ENCODE peak calls at places on chromosomes 16 and 17, in eight cellular contexts. Q is vagina, B is Peyer's patch, P is type B pancreatic cell, Y is RWPE2, T is stomach, Z is mesothelial cell of epicardium, L is progenitor cell of endocrine pancreas. U is an unnamed sample.

GRCh38 chr16:12639044-12639443 is 164.6 kb downstream of the CPPED1 start:
- DNase-seq in Q (peak), P (no peak), B (no peak), T (no peak), Z (no peak), Y (no peak), L (no peak), U (no peak)

GRCh38 chr17:82846061-82846691 is 6.4 kb upstream of the ZNF750 start:
- DNase-seq in B (no peak), T (no peak), Q (no peak), Z (no peak), Y (peak), L (no peak), P (no peak), U (no peak)

GRCh38 chr17:18356624-18357023 is 6.7 kb downstream of the SHMT1 start:
- DNase-seq in P (no peak), Y (no peak), Z (no peak), L (no peak), B (no peak), Q (no peak), T (no peak), U (no peak)

GRCh38 chr17:77693301-77693700 is 265.2 kb upstream of the TNRC6C start:
- DNase-seq in B (no peak), T (no peak), Y (no peak), L (no peak), P (peak), Q (no peak), Z (peak), U (no peak)

GRCh38 chr17:44382917-44383316 is 6.5 kb downstream of the ITGA2B start:
- DNase-seq in Y (no peak), Z (no peak), L (no peak), P (no peak), B (no peak), T (no peak), Q (no peak), U (no peak)

GRCh38 chr16:85234310-85235235 is 122.3 kb upstream of the CIBAR2 start:
- DNase-seq in Q (no peak), B (no peak), P (peak), Z (peak), L (peak), Y (no peak), T (peak), U (peak)

GRCh38 chr16:5459863-5460262 is 362.3 kb upstream of the EEF2KMT start:
- DNase-seq in B (no peak), Q (no peak), P (no peak), Y (no peak), Z (no peak), L (no peak), T (no peak), U (no peak)

GRCh38 chr17:81241648-81242420 is 2.7 kb downstream of the NDUFAF8 start:
- DNase-seq in B (peak), P (no peak), Y (no peak), Z (peak), Q (no peak), L (peak), T (peak), U (peak)

GRCh38 chr17:3669548-3669947 is 936 bp downstream of the EMC6 start:
- DNase-seq in L (no peak), Z (no peak), T (no peak), P (no peak), B (no peak), Q (no peak), Y (no peak), U (no peak)

GRCh38 chr16:18969855-18970240 is 13.9 kb upstream of the TMC7 start:
- DNase-seq in Q (no peak), L (no peak), P (no peak), B (no peak), T (no peak), Y (no peak), Z (no peak), U (no peak)

GRCh38 chr17:44384823-44385286 is 4.6 kb downstream of the ITGA2B start:
- DNase-seq in T (no peak), Y (no peak), B (no peak), Q (no peak), L (no peak), P (no peak), Z (no peak), U (no peak)

GRCh38 chr17:7886227-7887037 is 2.2 kb upstream of the CHD3 start:
- DNase-seq in T (peak), B (peak), Q (no peak), L (no peak), P (no peak), Z (peak), Y (no peak), U (peak)

GRCh38 chr16:27088216-27088615 is 21.5 kb downstream of the C16orf82 start:
- DNase-seq in Z (no peak), L (no peak), Q (no peak), B (no peak), T (no peak), P (no peak), Y (no peak), U (no peak)

DNA sequence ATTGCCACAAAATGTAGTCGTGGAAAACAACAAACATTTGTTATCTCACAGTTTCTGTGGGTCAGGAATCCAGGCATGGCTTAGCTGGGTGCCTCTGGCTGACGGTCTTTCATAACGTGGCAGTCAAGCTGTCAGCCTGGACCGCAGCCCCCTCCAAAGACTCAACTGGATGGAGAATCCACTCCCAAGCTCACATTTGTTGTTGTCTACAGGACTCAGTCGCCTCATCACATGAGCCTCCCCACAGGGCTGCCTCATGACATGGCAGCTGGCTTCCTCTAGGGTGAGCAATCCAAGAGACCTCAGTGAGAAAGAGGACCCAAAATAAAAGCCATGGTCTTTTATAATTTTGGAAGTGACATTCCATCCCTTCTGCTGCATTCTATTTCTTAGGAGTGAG is 34.7 kb upstream of the AKAP1 start:
- DNase-seq in T (no peak), Z (no peak), L (no peak), B (no peak), Y (no peak), P (no peak), Q (no peak), U (no peak)
- TF ChIP-seq CTCF in T (no peak), Z (no peak), L (no peak), B (no peak), Y (no peak), P (no peak), Q (no peak), U (no peak)

GRCh38 chr16:69859105-69859969 is 91.8 kb upstream of the CLEC18A start:
- DNase-seq in L (no peak), Z (no peak), B (no peak), P (no peak), T (peak), Y (no peak), Q (no peak), U (peak)
- TF ChIP-seq CTCF in L (peak), Z (no peak), B (peak), P (peak), T (no peak), Y (peak), Q (no peak), U (no peak)

GRCh38 chr16:55539488-55539887 is 27.0 kb upstream of the CAPNS2 start:
- DNase-seq in P (no peak), L (no peak), Z (no peak), B (no peak), Y (no peak), Q (no peak), T (no peak), U (no peak)

GRCh38 chr16:55540221-55540620 is 26.3 kb upstream of the CAPNS2 start:
- DNase-seq in Y (no peak), P (no peak), Q (no peak), L (no peak), Z (no peak), T (no peak), B (no peak), U (no peak)

GRCh38 chr16:55539049-55539448 is 27.4 kb upstream of the CAPNS2 start:
- DNase-seq in P (no peak), B (no peak), Q (no peak), Y (no peak), Z (no peak), L (no peak), T (no peak), U (no peak)

GRCh38 chr16:55542459-55543082 is 23.9 kb upstream of the CAPNS2 start:
- DNase-seq in Z (no peak), L (no peak), Q (no peak), T (no peak), Y (no peak), P (no peak), B (no peak), U (no peak)

DNA sequence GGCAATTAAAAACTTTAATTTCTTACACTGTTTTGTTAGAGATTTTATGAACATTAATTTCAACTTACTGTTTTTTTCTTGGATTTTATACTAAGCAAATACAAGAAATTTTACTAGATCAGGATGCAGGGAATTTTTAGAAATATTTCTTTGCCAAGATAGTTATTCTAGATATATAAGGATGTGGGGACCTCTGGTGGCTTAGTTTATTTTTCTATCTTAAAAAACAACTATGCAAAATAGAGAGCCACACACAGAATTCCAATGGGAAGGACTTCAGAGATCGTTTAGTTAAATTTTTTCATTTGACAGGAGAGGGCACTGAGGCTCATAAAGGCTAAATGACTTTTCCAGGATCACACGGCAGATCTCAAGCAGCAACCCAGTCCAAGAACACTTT is 23.0 kb upstream of the CAPNS2 start:
- DNase-seq in L (no peak), T (no peak), P (no peak), Q (no peak), B (no peak), Y (no peak), Z (no peak), U (no peak)
- TF ChIP-seq CTCF in L (peak), T (no peak), P (peak), Q (peak), B (peak), Y (peak), Z (peak), U (no peak)

GRCh38 chr17:75759457-75759856 is 5.5 kb downstream of the GALK1 start:
- DNase-seq in P (no peak), B (no peak), Y (peak), Q (no peak), T (peak), Z (no peak), L (no peak), U (no peak)

GRCh38 chr17:75755990-75756389 is 9.0 kb downstream of the GALK1 start:
- DNase-seq in T (no peak), L (no peak), B (no peak), P (no peak), Y (no peak), Z (no peak), Q (no peak), U (no peak)

GRCh38 chr17:75757086-75757681 is 7.8 kb downstream of the GALK1 start:
- DNase-seq in Z (no peak), Y (peak), L (no peak), P (no peak), B (no peak), T (no peak), Q (no peak), U (no peak)

GRCh38 chr17:75756451-75757085 is 8.4 kb downstream of the GALK1 start:
- DNase-seq in L (no peak), Q (no peak), Y (peak), T (no peak), Z (no peak), B (no peak), P (no peak), U (no peak)

GRCh38 chr17:75758131-75758905 is 6.7 kb downstream of the GALK1 start:
- DNase-seq in Z (no peak), Q (no peak), L (no peak), B (no peak), T (no peak), P (no peak), Y (peak), U (no peak)
- TF ChIP-seq CTCF in Z (no peak), Q (no peak), L (peak), B (no peak), T (no peak), P (peak), Y (peak), U (no peak)

GRCh38 chr16:83397601-83398000 is 410.2 kb upstream of the HSBP1 start:
- DNase-seq in P (no peak), L (no peak), Z (no peak), Q (no peak), T (no peak), Y (no peak), B (no peak), U (no peak)

GRCh38 chr16:83403751-83404150 is 404.0 kb upstream of the HSBP1 start:
- DNase-seq in B (no peak), T (no peak), Q (no peak), Y (no peak), L (no peak), Z (no peak), P (no peak), U (no peak)

GRCh38 chr16:83402160-83402794 is 405.5 kb upstream of the HSBP1 start:
- DNase-seq in L (no peak), P (no peak), Y (no peak), Z (no peak), T (no peak), Q (no peak), B (no peak), U (no peak)

GRCh38 chr16:83402969-83403368 is 404.8 kb upstream of the HSBP1 start:
- DNase-seq in L (no peak), Y (no peak), Q (no peak), T (no peak), Z (no peak), P (no peak), B (no peak), U (no peak)

DNA sequence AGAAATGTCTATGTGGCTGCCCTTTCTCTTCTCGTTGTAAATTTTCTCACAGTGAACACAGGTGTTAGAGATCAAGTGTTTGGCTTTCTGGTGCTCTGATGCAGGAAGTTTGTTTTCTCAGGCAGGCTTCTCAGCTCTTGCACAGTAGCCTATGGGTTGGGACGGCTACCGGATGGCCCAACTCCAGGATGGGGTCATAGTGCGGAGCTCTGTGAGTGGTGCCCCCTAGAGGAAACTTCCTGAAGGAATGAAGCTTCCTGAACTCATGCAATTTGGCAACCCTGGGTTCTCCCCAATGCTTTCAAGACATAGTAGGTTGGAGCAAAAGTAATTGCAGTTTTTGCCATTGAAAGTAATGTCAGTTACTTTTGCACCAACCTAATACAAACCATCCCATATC is 407.5 kb upstream of the HSBP1 start:
- DNase-seq in Z (no peak), Q (no peak), T (no peak), Y (no peak), L (no peak), B (no peak), P (no peak), U (peak)
- TF ChIP-seq CTCF in Z (no peak), Q (no peak), T (no peak), Y (no peak), L (peak), B (no peak), P (no peak), U (no peak)

GRCh38 chr16:47141773-47142468 is 1.8 kb downstream of the NETO2 start:
- DNase-seq in T (peak), Q (no peak), Y (peak), P (peak), B (peak), L (peak), Z (peak), U (peak)

GRCh38 chr16:47144559-47144877 is 773 bp upstream of the NETO2 start:
- DNase-seq in P (no peak), Z (no peak), L (no peak), Q (no peak), Y (no peak), T (no peak), B (no peak), U (no peak)

GRCh38 chr16:47143677-47144558 is at the start of gene NETO2:
- DNase-seq in T (peak), L (peak), P (peak), Q (no peak), Y (peak), B (peak), Z (peak), U (peak)

GRCh38 chr16:47142469-47143328 is 1.0 kb downstream of the NETO2 start:
- DNase-seq in P (peak), T (peak), Q (no peak), Y (no peak), Z (peak), B (peak), L (peak), U (no peak)

GRCh38 chr16:47143329-47143676 is 442 bp downstream of the NETO2 start:
- DNase-seq in L (peak), T (peak), Q (no peak), Z (peak), P (peak), Y (peak), B (peak), U (peak)
- TF ChIP-seq CTCF in L (peak), T (no peak), Q (no peak), Z (peak), P (peak), Y (peak), B (peak), U (peak)

GRCh38 chr17:48522990-48523389 is 7.8 kb downstream of the HOXB1 start:
- DNase-seq in P (no peak), Q (no peak), L (no peak), T (no peak), Z (no peak), Y (no peak), B (no peak), U (no peak)
- TF ChIP-seq CTCF in P (peak), Q (no peak), L (peak), T (no peak), Z (no peak), Y (no peak), B (no peak), U (no peak)